ENCODE peak calls at places on chromosomes 5 and 9, in four cellular contexts. O is RWPE1, L is transverse colon, S is Peyer's patch. B is an unnamed sample.
A peak's percentile ranks its signal among the peaks of the same experiment; 100 is the strongest.

GRCh38 chr5:96031811-96032261 is 70.2 kb upstream of the ELL2 start:
- DNase-seq in O (peak; percentile 70), L (no peak), S (no peak), B (no peak)

GRCh38 chr5:9337908-9338307 is 208.0 kb downstream of the SEMA5A start:
- DNase-seq in O (peak; percentile 35), L (no peak), S (no peak), B (no peak)

GRCh38 chr9:87381050-87381711 is 116.5 kb upstream of the DAPK1 start:
- DNase-seq in S (no peak), O (no peak), L (no peak), B (no peak)

GRCh38 chr9:87800456-87800855 is 74.5 kb downstream of the CTSL start:
- DNase-seq in O (no peak), S (no peak), L (no peak), B (no peak)

GRCh38 chr5:92320446-92320845 is 937.3 kb upstream of the ARRDC3 start:
- DNase-seq in O (no peak), S (no peak), L (no peak), B (no peak)

GRCh38 chr9:34413229-34413852 is 36.6 kb upstream of the MYORG start:
- DNase-seq in L (peak; percentile 29), S (no peak), O (peak; percentile 62), B (peak; percentile 11)

GRCh38 chr9:110089681-110090370 is 118.1 kb downstream of the C9orf152 start:
- DNase-seq in L (peak; percentile 31), S (peak; percentile 66), O (no peak), B (no peak)

GRCh38 chr5:139517683-139518564 is 35.4 kb upstream of the STING1 start:
- DNase-seq in O (peak; percentile 95), S (peak; percentile 95), L (peak; percentile 93), B (peak; percentile 88)

GRCh38 chr5:78133423-78133822 is 161.1 kb downstream of the AP3B1 start:
- DNase-seq in S (no peak), L (no peak), O (no peak), B (no peak)

GRCh38 chr5:137376127-137376526 is 123.0 kb downstream of the SPOCK1 start:
- DNase-seq in O (no peak), L (no peak), S (no peak), B (no peak)

GRCh38 chr9:131717719-131718460 is 22.0 kb downstream of the RAPGEF1 start:
- DNase-seq in O (no peak), S (peak; percentile 81), L (no peak), B (no peak)

GRCh38 chr5:22669345-22669744 is 183.8 kb downstream of the CDH12 start:
- DNase-seq in S (no peak), O (no peak), L (no peak), B (no peak)

GRCh38 chr5:176353533-176353932 is 8.0 kb downstream of the KIAA1191 start:
- DNase-seq in O (no peak), S (no peak), L (no peak), B (no peak)

GRCh38 chr9:35690447-35691324 is 961 bp upstream of the TPM2 start:
- DNase-seq in S (peak; percentile 76), O (peak; percentile 63), L (peak; percentile 79), B (peak; percentile 27)

GRCh38 chr5:118968925-118969375 is 19.4 kb downstream of the DTWD2 start:
- DNase-seq in O (no peak), L (no peak), S (no peak), B (no peak)

GRCh38 chr5:73303139-73304079 is 130.4 kb downstream of the TMEM174 start:
- DNase-seq in S (no peak), L (no peak), O (no peak), B (no peak)

GRCh38 chr5:173633304-173633703 is 16.9 kb upstream of the BOD1 start:
- DNase-seq in S (no peak), O (peak; percentile 80), L (no peak), B (no peak)

GRCh38 chr5:115348175-115348574 is 51.7 kb upstream of the CCDC112 start:
- DNase-seq in O (no peak), L (no peak), S (no peak), B (no peak)

GRCh38 chr9:73031350-73031749 is 78.5 kb upstream of the ALDH1A1 start:
- DNase-seq in O (no peak), L (no peak), S (no peak), B (no peak)

GRCh38 chr5:54964405-54964804 is 21.0 kb downstream of the ESM1 start:
- DNase-seq in L (no peak), S (no peak), O (no peak), B (no peak)

GRCh38 chr5:54965806-54966205 is 19.6 kb downstream of the ESM1 start:
- DNase-seq in L (no peak), S (no peak), O (no peak), B (no peak)

GRCh38 chr5:54956922-54957321 is 28.5 kb downstream of the ESM1 start:
- DNase-seq in S (no peak), O (no peak), L (no peak), B (no peak)

DNA sequence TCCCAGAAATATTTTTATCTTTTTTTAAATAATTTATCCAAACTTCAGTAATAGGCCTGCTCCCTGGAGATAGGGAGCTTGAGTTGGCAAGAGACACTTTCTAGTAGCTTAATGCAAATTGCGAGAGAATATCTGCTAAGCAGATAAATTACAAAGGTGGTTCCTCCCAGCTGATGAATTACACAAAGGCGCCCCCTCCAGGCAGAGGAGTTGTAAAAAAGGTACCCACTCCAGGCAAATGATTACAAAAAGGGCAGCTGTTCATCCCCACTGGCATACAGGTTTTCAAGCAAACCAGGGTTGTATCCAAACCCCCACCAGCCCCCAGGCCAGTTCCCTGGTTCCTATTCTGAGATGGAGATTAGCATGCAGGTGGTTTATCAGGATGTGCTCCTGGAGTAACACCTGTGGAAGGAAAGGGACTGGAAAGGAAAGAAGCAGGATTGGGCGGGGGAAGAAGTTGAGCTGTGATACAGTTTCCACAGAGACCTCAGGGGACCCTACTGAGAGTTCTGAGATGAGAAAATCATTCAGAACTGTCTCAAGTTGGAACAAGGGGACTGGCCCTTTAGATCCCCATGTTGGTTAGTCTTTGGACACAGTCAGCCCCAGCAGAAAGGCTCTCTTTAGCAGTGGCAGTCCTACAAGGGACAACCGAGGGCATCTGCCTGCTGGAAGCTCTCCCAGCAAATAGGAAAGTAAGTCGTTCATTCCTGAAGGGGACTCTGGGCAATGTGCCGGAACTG is 25.5 kb downstream of the ESM1 start:
- DNase-seq in L (peak; percentile 9), O (no peak), S (no peak), B (no peak)
- TF ChIP-seq CTCF in L (no peak), O (no peak), S (no peak), B (no peak)

DNA sequence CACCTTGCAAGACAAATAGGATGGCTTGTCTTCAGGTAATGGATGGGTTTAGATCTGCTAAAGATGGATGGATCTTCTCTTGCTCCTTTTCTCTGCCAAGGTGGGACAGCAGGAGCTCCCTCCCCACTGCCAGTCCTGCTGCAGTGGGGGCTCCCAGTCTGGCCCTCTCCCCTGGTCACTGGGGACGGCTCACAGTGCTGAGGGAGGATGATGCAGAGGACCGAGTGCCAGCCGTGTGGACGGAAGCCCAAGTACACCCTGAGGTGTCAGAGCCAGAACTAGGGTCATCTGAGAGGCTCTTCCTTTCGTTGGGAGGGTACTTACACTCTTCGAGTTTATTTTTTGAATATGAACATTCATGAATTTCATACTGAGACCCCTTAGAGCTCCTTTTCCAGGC is 5.7 kb downstream of the CCDC69 start:
- DNase-seq in O (no peak), S (peak; percentile 40), L (no peak), B (no peak)
- H3K27ac ChIP-seq in O (no peak overlapping the region), S (peak overlapping the region; percentile 62), L (peak overlapping the region; percentile 78), B (peak overlapping the region; percentile 60)

DNA sequence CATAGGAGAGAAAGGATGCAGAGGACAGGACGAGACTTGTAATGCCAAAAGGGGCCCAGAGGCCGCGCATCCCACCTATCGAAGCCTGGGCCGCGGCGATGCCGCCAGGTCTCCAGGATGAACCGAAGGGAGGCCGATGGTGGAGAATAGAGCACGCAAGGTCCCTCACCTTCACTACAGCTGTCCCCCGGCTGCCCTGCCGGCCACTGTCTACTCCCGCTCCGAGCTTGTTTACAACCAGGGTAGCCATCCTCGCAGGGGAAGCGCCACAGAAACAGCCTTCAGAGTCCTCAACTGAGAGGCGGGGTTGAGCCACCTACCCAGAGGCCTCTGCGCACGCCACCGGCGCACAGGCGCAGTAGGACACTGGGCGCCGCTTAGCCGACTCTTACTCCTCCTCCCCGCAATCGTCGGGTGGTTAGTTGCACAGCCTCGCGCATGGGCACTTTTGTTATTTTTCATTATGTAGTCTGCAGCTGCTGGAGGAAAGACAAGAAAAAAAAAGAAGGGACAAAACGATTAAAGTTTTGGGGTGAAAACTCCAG is at the start of gene TRIM23:
- DNase-seq in L (peak; percentile 93), O (peak; percentile 93), S (peak; percentile 97), B (peak; percentile 91)
- TF ChIP-seq CTCF in L (no peak), O (no peak), S (no peak), B (no peak)

GRCh38 chr9:81634915-81635516 is 54.3 kb downstream of the TLE1 start:
- DNase-seq in O (no peak), L (no peak), S (no peak), B (no peak)
- H3K27ac ChIP-seq in O (no peak overlapping the region), L (no peak overlapping the region), S (no peak overlapping the region), B (no peak overlapping the region)

GRCh38 chr5:150303070-150303595 is 428 bp upstream of the ARSI start:
- DNase-seq in L (no peak), O (no peak), S (no peak), B (no peak)
- TF ChIP-seq CTCF in L (no peak), O (no peak), S (no peak), B (no peak)

B was measured in CD4-positive, alpha-beta T cell.